ENCODE peak calls at places on chromosomes 2 and 18, in four cellular contexts. Z is GM12864, I is left lung, S is tibial artery. Q is an unnamed sample.

GRCh38 chr2:25131567-25132295 is 36.6 kb downstream of the POMC start:
- DNase-seq in Z (no peak), S (no peak), I (peak; percentile 83), Q (peak; percentile 6)

GRCh38 chr2:216350214-216350789 is 22.0 kb downstream of the MARCHF4 start:
- DNase-seq in I (no peak), S (no peak), Z (no peak), Q (peak; percentile 44)

GRCh38 chr2:136168605-136169210 is 50.8 kb upstream of the CXCR4 start:
- DNase-seq in Z (no peak), S (no peak), I (no peak), Q (peak; percentile 4)

GRCh38 chr18:26227051-26227672 is 917 bp downstream of the TAF4B start:
- DNase-seq in S (peak; percentile 21), I (no peak), Z (no peak), Q (peak; percentile 16)

GRCh38 chr2:172373761-172374160 is 53.6 kb upstream of the ITGA6 start:
- DNase-seq in I (no peak), S (no peak), Z (no peak), Q (no peak)

GRCh38 chr2:28293416-28293815 is 99.2 kb upstream of the FOSL2 start:
- DNase-seq in Z (no peak), I (no peak), S (no peak), Q (no peak)

GRCh38 chr2:220703279-220703678 is 868.8 kb downstream of the EPHA4 start:
- DNase-seq in I (no peak), S (no peak), Z (no peak), Q (no peak)

GRCh38 chr2:202096736-202097135 is 23.7 kb downstream of the KIAA2012 start:
- DNase-seq in S (no peak), I (no peak), Z (no peak), Q (no peak)

GRCh38 chr2:218332920-218333645 is 23.6 kb upstream of the CATIP start:
- DNase-seq in I (no peak), S (peak; percentile 45), Z (no peak), Q (peak; percentile 29)

GRCh38 chr2:29042581-29043075 is 31.7 kb downstream of the PCARE start:
- DNase-seq in I (no peak), Z (no peak), S (no peak), Q (peak; percentile 71)

GRCh38 chr2:238418196-238418998 is 8.3 kb upstream of the ASB1 start:
- DNase-seq in I (no peak), Z (no peak), S (no peak), Q (no peak)

GRCh38 chr2:132415256-132416079 is 1.1 kb upstream of the GPR39 start:
- DNase-seq in I (no peak), Z (no peak), S (no peak), Q (no peak)

GRCh38 chr2:172091626-172092566 is 6.6 kb downstream of the DLX1 start:
- DNase-seq in Z (no peak), I (no peak), S (no peak), Q (no peak)

GRCh38 chr2:2324565-2325101 is 6.4 kb downstream of the MYT1L start:
- DNase-seq in Z (no peak), I (no peak), S (no peak), Q (no peak)

GRCh38 chr2:212142616-212143015 is 396.0 kb downstream of the ERBB4 start:
- DNase-seq in S (no peak), I (no peak), Z (no peak), Q (no peak)

GRCh38 chr2:3210257-3210656 is 167.4 kb downstream of the EIPR1 start:
- DNase-seq in Z (no peak), I (no peak), S (no peak), Q (no peak)

GRCh38 chr2:116804901-116805300 is 1009.6 kb upstream of the DDX18 start:
- DNase-seq in I (no peak), S (no peak), Z (no peak), Q (no peak)

GRCh38 chr2:105377871-105378270 is 21.0 kb downstream of the FHL2 start:
- DNase-seq in S (no peak), I (no peak), Z (no peak), Q (no peak)

GRCh38 chr2:221205103-221205502 is 367.0 kb downstream of the EPHA4 start:
- DNase-seq in S (no peak), I (no peak), Z (no peak), Q (no peak)

GRCh38 chr2:218344755-218345417 is 11.8 kb upstream of the CATIP start:
- DNase-seq in Z (no peak), I (no peak), S (no peak), Q (no peak)

GRCh38 chr18:42011053-42011452 is 56.0 kb downstream of the PIK3C3 start:
- DNase-seq in Z (no peak), S (no peak), I (no peak), Q (no peak)

GRCh38 chr18:40821596-40822243 is 1133.3 kb upstream of the PIK3C3 start:
- DNase-seq in I (no peak), S (no peak), Z (no peak), Q (no peak)

GRCh38 chr2:46973687-46974086 is 58.1 kb upstream of the MCFD2 start:
- DNase-seq in Z (no peak), S (no peak), I (no peak), Q (no peak)

GRCh38 chr2:99974275-99974674 is 168.1 kb downstream of the AFF3 start:
- DNase-seq in S (no peak), Z (no peak), I (no peak), Q (no peak)

GRCh38 chr18:74378179-74378682 is 62.6 kb downstream of the C18orf63 start:
- DNase-seq in Z (no peak), I (no peak), S (peak; percentile 68), Q (no peak)

GRCh38 chr2:203782262-203782976 is 76.0 kb downstream of the CD28 start:
- DNase-seq in Z (peak; percentile 29), I (no peak), S (peak; percentile 30), Q (peak; percentile 97)

GRCh38 chr2:40455661-40456060 is 3.8 kb upstream of the SLC8A1 start:
- DNase-seq in S (no peak), Z (no peak), I (peak; percentile 53), Q (no peak)

GRCh38 chr2:19775315-19775714 is 126.5 kb downstream of the TTC32 start:
- DNase-seq in Z (no peak), I (no peak), S (no peak), Q (no peak)

GRCh38 chr18:11114653-11115052 is 34.7 kb downstream of the PIEZO2 start:
- DNase-seq in Z (no peak), I (no peak), S (no peak), Q (peak; percentile 34)

GRCh38 chr2:54581326-54582039 is 125.4 kb downstream of the SPTBN1 start:
- DNase-seq in Z (no peak), S (no peak), I (no peak), Q (no peak)

GRCh38 chr18:77622009-77622692 is 372.5 kb downstream of the GALR1 start:
- DNase-seq in I (no peak), S (no peak), Z (no peak), Q (no peak)

GRCh38 chr2:106953779-106954178 is 67.8 kb upstream of the ST6GAL2 start:
- DNase-seq in I (no peak), Z (no peak), S (no peak), Q (no peak)

GRCh38 chr2:64632855-64633819 is 20.6 kb downstream of the SERTAD2 start:
- DNase-seq in Z (no peak), I (peak; percentile 6), S (no peak), Q (peak; percentile 29)

GRCh38 chr2:144330951-144331651 is 188.8 kb downstream of the ZEB2 start:
- DNase-seq in I (peak; percentile 32), Z (no peak), S (no peak), Q (peak; percentile 23)

GRCh38 chr2:237591021-237591370 is 462 bp upstream of the RAB17 start:
- DNase-seq in S (no peak), Z (no peak), I (no peak), Q (no peak)

GRCh38 chr2:147913701-147914480 is 69.1 kb downstream of the ACVR2A start:
- DNase-seq in Z (no peak), S (no peak), I (no peak), Q (peak; percentile 35)

GRCh38 chr18:2882201-2882600 is 35.4 kb downstream of the EMILIN2 start:
- DNase-seq in S (no peak), Z (no peak), I (no peak), Q (no peak)

GRCh38 chr2:112752667-112753066 is 11.7 kb downstream of the CKAP2L start:
- DNase-seq in S (no peak), I (no peak), Z (no peak), Q (no peak)

GRCh38 chr2:112755444-112755843 is 9.0 kb downstream of the CKAP2L start:
- DNase-seq in Z (no peak), S (no peak), I (no peak), Q (no peak)

GRCh38 chr2:112756207-112756606 is 8.2 kb downstream of the CKAP2L start:
- DNase-seq in Z (no peak), I (no peak), S (no peak), Q (no peak)

GRCh38 chr2:112757265-112757664 is 7.1 kb downstream of the CKAP2L start:
- DNase-seq in Z (no peak), I (no peak), S (no peak), Q (peak; percentile 40)

GRCh38 chr2:112754562-112754961 is 9.8 kb downstream of the CKAP2L start:
- DNase-seq in I (no peak), S (no peak), Z (no peak), Q (no peak)
- TF ChIP-seq CTCF in I (no peak), S (no peak), Z (no peak), Q (no peak)

GRCh38 chr2:6820903-6821584 is 44.7 kb downstream of the CMPK2 start:
- DNase-seq in S (no peak), Z (no peak), I (no peak), Q (no peak)
- H3K4me3 ChIP-seq in S (no peak overlapping the region), Z (no peak overlapping the region), I (no peak overlapping the region), Q (no peak overlapping the region)

DNA sequence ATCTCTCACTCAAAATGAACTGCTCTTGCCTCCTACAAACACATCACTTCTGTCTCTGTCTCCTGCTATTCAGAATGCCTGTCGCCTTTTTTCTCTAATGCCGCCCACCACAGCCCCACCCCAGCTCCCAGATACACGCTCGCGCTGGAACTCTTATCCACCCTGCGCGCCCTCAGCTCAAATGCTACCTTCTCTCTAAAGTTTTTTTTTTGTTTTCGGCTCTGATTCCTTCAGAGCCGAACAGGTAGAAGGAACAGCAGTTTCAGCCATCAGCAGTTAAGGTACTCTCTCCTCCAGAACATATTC is 3.9 kb upstream of the SOS1 start:
- DNase-seq in I (no peak), S (no peak), Z (no peak), Q (no peak)
- TF ChIP-seq CTCF in I (no peak), S (no peak), Z (no peak), Q (no peak)

GRCh38 chr2:179860255-179861026 is 971 bp downstream of the ZNF385B start:
- DNase-seq in S (no peak), Z (no peak), I (no peak), Q (no peak)
- H3K4me3 ChIP-seq in S (peak overlapping the region; percentile 50), Z (no peak overlapping the region), I (peak overlapping the region; percentile 41), Q (peak overlapping the region; percentile 14)

GRCh38 chr2:163471947-163472346 is 263.9 kb downstream of the FIGN start:
- DNase-seq in S (no peak), I (no peak), Z (no peak), Q (peak; percentile 51)
- TF ChIP-seq CTCF in S (peak; percentile 22), I (no peak), Z (no peak), Q (peak; percentile 41)

GRCh38 chr2:232420463-232421188 is 14.0 kb downstream of the ALPG start:
- DNase-seq in I (peak; percentile 85), Z (no peak), S (no peak), Q (no peak)
- H3K4me3 ChIP-seq in I (peak overlapping the region; percentile 9), Z (no peak overlapping the region), S (no peak overlapping the region), Q (no peak overlapping the region)

GRCh38 chr2:113227290-113227689 is 51.4 kb downstream of the PAX8 start:
- DNase-seq in S (no peak), I (no peak), Z (no peak), Q (no peak)
- TF ChIP-seq CTCF in S (no peak), I (no peak), Z (no peak), Q (no peak)

GRCh38 chr2:150528861-150529801 is 41.7 kb upstream of the RND3 start:
- DNase-seq in I (no peak), S (no peak), Z (peak; percentile 7), Q (peak; percentile 80)
- H3K4me3 ChIP-seq in I (no peak overlapping the region), S (no peak overlapping the region), Z (no peak overlapping the region), Q (no peak overlapping the region)

Q was measured in fibroblast of pulmonary artery.